ENCODE peak calls at places on chromosomes 7 and 10, in six cellular contexts. One of them, this sample, is unnamed.

GRCh38 chr7:151690597-151690996 is 170.9 kb upstream of the RHEB start:
- DNase-seq in suprapubic skin: no peak
- DNase-seq in prostate gland: no peak
- DNase-seq in stomach: no peak
- DNase-seq in sigmoid colon: no peak
- DNase-seq in spleen: no peak
- DNase-seq in this sample: no peak

GRCh38 chr10:120186506-120186905 is 270.5 kb upstream of the PLPP4 start:
- DNase-seq in spleen: no peak
- DNase-seq in stomach: no peak
- DNase-seq in sigmoid colon: no peak
- DNase-seq in suprapubic skin: no peak
- DNase-seq in prostate gland: no peak
- DNase-seq in this sample: no peak

GRCh38 chr7:116786791-116787443 is 75.5 kb upstream of the CAPZA2 start:
- DNase-seq in spleen: no peak
- DNase-seq in suprapubic skin: no peak
- DNase-seq in stomach: no peak
- DNase-seq in prostate gland: no peak
- DNase-seq in sigmoid colon: no peak
- DNase-seq in this sample: no peak

GRCh38 chr7:96246972-96247371 is 74.9 kb downstream of the SLC25A13 start:
- DNase-seq in sigmoid colon: no peak
- DNase-seq in spleen: no peak
- DNase-seq in prostate gland: no peak
- DNase-seq in stomach: no peak
- DNase-seq in suprapubic skin: no peak
- DNase-seq in this sample: no peak

GRCh38 chr10:91700273-91700672 is 67.4 kb upstream of the PPP1R3C start:
- DNase-seq in stomach: no peak
- DNase-seq in spleen: no peak
- DNase-seq in suprapubic skin: no peak
- DNase-seq in sigmoid colon: no peak
- DNase-seq in prostate gland: no peak
- DNase-seq in this sample: no peak

GRCh38 chr7:156897673-156898072 is 4.7 kb upstream of the LMBR1 start:
- DNase-seq in stomach: no peak
- DNase-seq in suprapubic skin: no peak
- DNase-seq in sigmoid colon: no peak
- DNase-seq in spleen: no peak
- DNase-seq in prostate gland: no peak
- DNase-seq in this sample: peak

GRCh38 chr7:105797652-105798051 is 78.7 kb downstream of the ATXN7L1 start:
- DNase-seq in suprapubic skin: no peak
- DNase-seq in sigmoid colon: no peak
- DNase-seq in prostate gland: no peak
- DNase-seq in spleen: no peak
- DNase-seq in stomach: no peak
- DNase-seq in this sample: no peak

GRCh38 chr7:19009241-19009935 is 108.0 kb downstream of the TWIST1 start:
- DNase-seq in prostate gland: no peak
- DNase-seq in sigmoid colon: no peak
- DNase-seq in stomach: no peak
- DNase-seq in suprapubic skin: no peak
- DNase-seq in spleen: no peak
- DNase-seq in this sample: no peak

GRCh38 chr10:96910488-96911395 is 78.6 kb downstream of the LCOR start:
- DNase-seq in prostate gland: no peak
- DNase-seq in suprapubic skin: no peak
- DNase-seq in spleen: no peak
- DNase-seq in sigmoid colon: no peak
- DNase-seq in stomach: no peak
- DNase-seq in this sample: no peak

DNA sequence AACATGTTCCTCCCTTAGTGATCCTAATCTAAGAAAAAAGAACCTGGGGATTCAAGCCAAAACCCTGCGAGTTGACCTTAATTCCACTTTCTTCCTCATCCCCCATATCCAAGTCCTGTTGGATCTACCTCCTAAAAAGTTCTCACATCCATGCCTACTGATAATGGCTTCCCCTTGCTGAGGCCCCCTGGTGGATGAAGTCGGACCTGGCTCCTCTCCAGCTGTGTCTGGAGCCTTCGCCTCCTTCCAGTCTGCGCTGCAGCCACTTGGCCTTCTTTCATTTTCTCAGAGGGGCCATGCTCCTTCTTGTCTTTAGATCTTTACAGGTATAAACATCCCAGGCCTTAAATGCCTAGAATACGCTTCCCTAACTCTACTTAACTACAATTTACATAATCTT is 8.1 kb downstream of the PDE1C start:
- DNase-seq in suprapubic skin: no peak
- DNase-seq in spleen: no peak
- DNase-seq in prostate gland: peak
- DNase-seq in sigmoid colon: peak
- DNase-seq in stomach: peak
- DNase-seq in this sample: no peak
- TF ChIP-seq CTCF in suprapubic skin: no peak
- TF ChIP-seq CTCF in spleen: peak
- TF ChIP-seq CTCF in prostate gland: peak
- TF ChIP-seq CTCF in sigmoid colon: peak
- TF ChIP-seq CTCF in stomach: peak
- TF ChIP-seq CTCF in this sample: peak

GRCh38 chr10:62636825-62637248 is 167.7 kb upstream of the ADO start:
- DNase-seq in prostate gland: no peak
- DNase-seq in spleen: no peak
- DNase-seq in suprapubic skin: no peak
- DNase-seq in stomach: no peak
- DNase-seq in sigmoid colon: no peak
- DNase-seq in this sample: no peak

GRCh38 chr10:62638062-62638477 is 166.4 kb upstream of the ADO start:
- DNase-seq in spleen: no peak
- DNase-seq in prostate gland: no peak
- DNase-seq in sigmoid colon: no peak
- DNase-seq in stomach: no peak
- DNase-seq in suprapubic skin: no peak
- DNase-seq in this sample: no peak

GRCh38 chr10:62635127-62635526 is 169.4 kb upstream of the ADO start:
- DNase-seq in stomach: no peak
- DNase-seq in sigmoid colon: no peak
- DNase-seq in spleen: no peak
- DNase-seq in suprapubic skin: no peak
- DNase-seq in prostate gland: no peak
- DNase-seq in this sample: no peak

GRCh38 chr10:62639139-62639538 is 165.4 kb upstream of the ADO start:
- DNase-seq in stomach: no peak
- DNase-seq in suprapubic skin: no peak
- DNase-seq in sigmoid colon: no peak
- DNase-seq in spleen: no peak
- DNase-seq in prostate gland: no peak
- DNase-seq in this sample: no peak

DNA sequence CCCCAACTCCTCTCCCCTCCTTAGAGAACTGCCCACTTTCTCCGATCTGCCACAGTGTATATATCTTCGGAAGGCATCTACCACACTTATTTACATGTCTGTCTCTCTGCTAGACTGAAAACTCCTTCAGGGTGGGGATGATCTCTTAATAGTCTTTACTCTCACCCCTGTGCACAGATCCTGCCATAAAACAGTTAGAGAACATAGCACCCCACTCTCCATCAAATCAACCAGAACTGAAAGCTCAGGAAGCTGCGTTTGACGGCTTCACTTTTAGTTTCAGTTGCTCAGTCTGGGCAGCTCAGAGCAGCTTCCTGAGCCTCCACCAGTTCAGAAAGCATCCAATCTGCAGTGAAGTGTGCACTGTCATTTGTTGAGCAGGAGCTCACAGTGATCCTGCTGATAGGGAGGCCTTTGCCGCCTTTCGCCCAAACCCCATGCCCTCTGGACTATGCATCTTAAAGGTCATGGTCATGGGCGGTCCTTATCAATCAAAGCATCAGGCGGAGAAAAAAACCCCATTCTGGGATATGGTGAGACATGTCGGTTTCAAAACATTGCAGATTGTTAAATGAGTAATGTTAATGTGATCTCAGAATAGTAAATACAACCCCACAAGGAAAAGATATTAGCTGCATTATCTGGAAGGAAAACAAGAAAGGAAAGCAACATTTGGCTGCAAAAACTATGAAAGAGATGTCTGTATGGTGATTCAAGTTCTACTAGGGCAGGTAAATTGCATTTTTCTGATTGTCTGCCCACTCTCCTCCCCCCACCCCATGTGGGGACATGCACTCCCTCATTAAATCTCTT is 167.1 kb upstream of the ADO start:
- DNase-seq in spleen: peak
- DNase-seq in prostate gland: no peak
- DNase-seq in suprapubic skin: no peak
- DNase-seq in stomach: peak
- DNase-seq in sigmoid colon: no peak
- DNase-seq in this sample: no peak
- TF ChIP-seq POLR2AphosphoS5 in spleen: peak
- TF ChIP-seq POLR2AphosphoS5 in prostate gland: no peak
- TF ChIP-seq POLR2AphosphoS5 in suprapubic skin: no peak
- TF ChIP-seq POLR2AphosphoS5 in stomach: no peak
- TF ChIP-seq POLR2AphosphoS5 in sigmoid colon: no peak
- TF ChIP-seq POLR2AphosphoS5 in this sample: no peak

DNA sequence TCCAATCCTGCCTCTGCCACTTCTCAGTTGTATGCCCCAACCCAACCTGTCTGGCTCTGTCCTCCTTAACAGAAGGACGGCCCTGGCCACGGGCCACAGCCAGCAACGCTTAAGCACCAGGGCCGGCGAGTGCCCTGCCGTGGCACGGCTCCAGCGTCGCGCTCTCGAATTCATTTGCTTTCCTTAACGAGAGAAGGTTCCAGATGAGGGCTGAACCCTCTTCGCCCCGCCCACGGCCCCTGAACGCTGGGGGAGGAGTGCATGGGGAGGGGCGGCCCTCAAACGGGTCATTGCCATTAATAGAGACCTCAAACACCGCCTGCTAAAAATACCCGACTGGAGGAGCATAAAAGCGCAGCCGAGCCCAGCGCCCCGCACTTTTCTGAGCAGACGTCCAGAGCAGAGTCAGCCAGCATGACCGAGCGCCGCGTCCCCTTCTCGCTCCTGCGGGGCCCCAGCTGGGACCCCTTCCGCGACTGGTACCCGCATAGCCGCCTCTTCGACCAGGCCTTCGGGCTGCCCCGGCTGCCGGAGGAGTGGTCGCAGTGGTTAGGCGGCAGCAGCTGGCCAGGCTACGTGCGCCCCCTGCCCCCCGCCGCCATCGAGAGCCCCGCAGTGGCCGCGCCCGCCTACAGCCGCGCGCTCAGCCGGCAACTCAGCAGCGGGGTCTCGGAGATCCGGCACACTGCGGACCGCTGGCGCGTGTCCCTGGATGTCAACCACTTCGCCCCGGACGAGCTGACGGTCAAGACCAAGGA is at the start of gene HSPB1:
- DNase-seq in suprapubic skin: peak
- DNase-seq in spleen: peak
- DNase-seq in sigmoid colon: peak
- DNase-seq in prostate gland: peak
- DNase-seq in stomach: peak
- DNase-seq in this sample: peak
- TF ChIP-seq POLR2A in suprapubic skin: peak
- TF ChIP-seq POLR2A in spleen: peak
- TF ChIP-seq POLR2A in sigmoid colon: peak
- TF ChIP-seq POLR2A in prostate gland: peak
- TF ChIP-seq POLR2A in stomach: peak
- TF ChIP-seq POLR2A in this sample: peak

GRCh38 chr7:34373940-34374339 is 284.1 kb upstream of the NPSR1 start:
- DNase-seq in stomach: no peak
- DNase-seq in prostate gland: no peak
- DNase-seq in sigmoid colon: no peak
- DNase-seq in suprapubic skin: no peak
- DNase-seq in spleen: no peak
- DNase-seq in this sample: no peak

DNA sequence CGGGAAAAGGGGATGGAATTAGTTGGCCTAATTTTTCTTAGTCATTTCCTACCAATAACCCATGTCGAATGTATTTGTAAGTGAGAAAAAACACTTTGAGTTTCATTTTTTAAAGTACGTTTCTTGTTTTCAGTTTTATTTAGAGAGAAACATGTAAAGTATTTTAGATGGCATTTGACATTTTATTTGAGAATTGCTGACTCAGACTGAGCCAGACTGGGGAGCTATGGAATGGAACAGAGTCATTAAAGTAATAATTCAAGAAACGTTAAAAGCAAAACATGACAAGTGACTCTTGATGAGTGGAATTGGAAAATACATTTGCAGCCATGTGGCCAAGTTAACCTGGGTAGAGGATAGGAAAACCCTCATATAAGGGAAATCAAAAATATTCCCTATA is 286.1 kb upstream of the NPSR1 start:
- DNase-seq in spleen: no peak
- DNase-seq in sigmoid colon: no peak
- DNase-seq in stomach: no peak
- DNase-seq in prostate gland: no peak
- DNase-seq in suprapubic skin: no peak
- DNase-seq in this sample: no peak
- TF ChIP-seq CTCF in spleen: no peak
- TF ChIP-seq CTCF in sigmoid colon: no peak
- TF ChIP-seq CTCF in stomach: no peak
- TF ChIP-seq CTCF in prostate gland: no peak
- TF ChIP-seq CTCF in suprapubic skin: no peak
- TF ChIP-seq CTCF in this sample: no peak

GRCh38 chr7:159017741-159018140 is 126.9 kb downstream of the VIPR2 start:
- DNase-seq in sigmoid colon: no peak
- DNase-seq in spleen: no peak
- DNase-seq in suprapubic skin: no peak
- DNase-seq in prostate gland: no peak
- DNase-seq in stomach: no peak
- DNase-seq in this sample: no peak

GRCh38 chr7:159017210-159017609 is 127.5 kb downstream of the VIPR2 start:
- DNase-seq in sigmoid colon: no peak
- DNase-seq in stomach: no peak
- DNase-seq in prostate gland: no peak
- DNase-seq in suprapubic skin: no peak
- DNase-seq in spleen: no peak
- DNase-seq in this sample: no peak

GRCh38 chr7:159016591-159016990 is 128.1 kb downstream of the VIPR2 start:
- DNase-seq in stomach: no peak
- DNase-seq in sigmoid colon: no peak
- DNase-seq in spleen: no peak
- DNase-seq in suprapubic skin: no peak
- DNase-seq in prostate gland: no peak
- DNase-seq in this sample: no peak

GRCh38 chr7:159020987-159021386 is 123.7 kb downstream of the VIPR2 start:
- DNase-seq in prostate gland: no peak
- DNase-seq in stomach: no peak
- DNase-seq in sigmoid colon: peak
- DNase-seq in suprapubic skin: peak
- DNase-seq in spleen: no peak
- DNase-seq in this sample: no peak

GRCh38 chr7:159019111-159019510 is 125.6 kb downstream of the VIPR2 start:
- DNase-seq in prostate gland: no peak
- DNase-seq in spleen: no peak
- DNase-seq in suprapubic skin: no peak
- DNase-seq in sigmoid colon: no peak
- DNase-seq in stomach: no peak
- DNase-seq in this sample: no peak
- TF ChIP-seq POLR2AphosphoS5 in prostate gland: no peak
- TF ChIP-seq POLR2AphosphoS5 in spleen: no peak
- TF ChIP-seq POLR2AphosphoS5 in suprapubic skin: no peak
- TF ChIP-seq POLR2AphosphoS5 in sigmoid colon: no peak
- TF ChIP-seq POLR2AphosphoS5 in stomach: no peak
- TF ChIP-seq POLR2AphosphoS5 in this sample: no peak

GRCh38 chr10:132446661-132447445 is 49.9 kb downstream of the PWWP2B start:
- DNase-seq in sigmoid colon: no peak
- DNase-seq in suprapubic skin: no peak
- DNase-seq in stomach: peak
- DNase-seq in prostate gland: peak
- DNase-seq in spleen: peak
- DNase-seq in this sample: no peak
- TF ChIP-seq POLR2A in sigmoid colon: no peak
- TF ChIP-seq POLR2A in suprapubic skin: no peak
- TF ChIP-seq POLR2A in stomach: no peak
- TF ChIP-seq POLR2A in prostate gland: peak
- TF ChIP-seq POLR2A in spleen: no peak
- TF ChIP-seq POLR2A in this sample: no peak

This sample was measured in esophagus muscularis mucosa.